ENCODE peak calls at places on chromosomes 4 and X, in four cellular contexts. G is H9, C is astrocyte of the spinal cord, K is NCI-H774. D is an unnamed sample.

GRCh38 chr4:138200236-138200590 is 41.9 kb downstream of the SLC7A11 start:
- DNase-seq in G (no peak), C (no peak), K (no peak), D (no peak)

GRCh38 chr4:140691369-140691768 is 64.8 kb downstream of the TBC1D9 start:
- DNase-seq in G (no peak), C (peak), K (no peak), D (peak)

GRCh38 chr4:149791836-149792235 is 23.8 kb downstream of the IQCM start:
- DNase-seq in G (no peak), C (no peak), K (no peak), D (no peak)

GRCh38 chrX:18946157-18946556 is 37.8 kb downstream of the PHKA2 start:
- DNase-seq in G (no peak), C (no peak), K (no peak), D (no peak)

GRCh38 chrX:53262189-53262917 is 19.0 kb downstream of the IQSEC2 start:
- DNase-seq in G (no peak), C (no peak), K (no peak), D (no peak)

GRCh38 chr4:108636246-108636645 is 14.2 kb upstream of the OSTC start:
- DNase-seq in G (no peak), C (no peak), K (no peak), D (no peak)

GRCh38 chrX:115560978-115561604 is at the start of gene PLS3:
- DNase-seq in G (peak), C (peak), K (peak), D (no peak)

GRCh38 chrX:6313356-6313755 is 84.7 kb upstream of the NLGN4X start:
- DNase-seq in G (no peak), C (no peak), K (no peak), D (no peak)

GRCh38 chrX:11272290-11272689 is 20.9 kb upstream of the AMELX start:
- DNase-seq in G (no peak), C (no peak), K (no peak), D (no peak)

GRCh38 chr4:4392501-4393183 is 5.7 kb downstream of the NSG1 start:
- DNase-seq in G (no peak), C (no peak), K (no peak), D (no peak)

GRCh38 chr4:185774815-185775684 is 36.9 kb downstream of the SORBS2 start:
- DNase-seq in G (no peak), C (peak), K (no peak), D (peak)